ENCODE peak calls at places on chromosomes 6 and 20, in six cellular contexts. W is lower leg skin; I is AG08395; X is fibroblast of the conjunctiva; Y is COR-L47; U is activated CD8-positive, alpha-beta memory T cell treated with anti-CD3 and anti-CD28 coated beads for 4 hours. P is an unnamed sample.

GRCh38 chr20:50690979-50691584 is at the start of gene RIPOR3:
- DNase-seq in Y (no peak), U (no peak), I (peak), X (no peak), W (peak), P (no peak)

GRCh38 chr6:156774872-156775405 is 2.2 kb upstream of the ARID1B start:
- DNase-seq in Y (no peak), X (no peak), W (no peak), I (no peak), U (no peak), P (no peak)

GRCh38 chr20:17448071-17448470 is 83.1 kb downstream of the BFSP1 start:
- DNase-seq in Y (no peak), X (no peak), U (no peak), W (no peak), I (no peak), P (no peak)

GRCh38 chr6:34457747-34458462 is 8.0 kb upstream of the PACSIN1 start:
- DNase-seq in I (no peak), W (no peak), X (no peak), Y (no peak), U (no peak), P (no peak)

GRCh38 chr6:26025047-26025893 is 62.0 kb upstream of the HFE start:
- DNase-seq in U (no peak), X (no peak), Y (no peak), I (peak), W (no peak), P (no peak)

GRCh38 chr6:130840050-130840449 is 12.8 kb downstream of the SMLR1 start:
- DNase-seq in I (no peak), W (no peak), Y (no peak), X (no peak), U (no peak), P (no peak)

GRCh38 chr6:33061987-33062386 is 11.5 kb downstream of the HLA-DPA1 start:
- DNase-seq in X (no peak), U (no peak), W (no peak), Y (no peak), I (no peak), P (no peak)

GRCh38 chr6:159728552-159728951 is 1.2 kb downstream of the WTAP start:
- DNase-seq in U (no peak), W (no peak), Y (no peak), X (no peak), I (no peak), P (no peak)

GRCh38 chr6:18425218-18425617 is 38.1 kb downstream of the RNF144B start:
- DNase-seq in I (no peak), U (no peak), Y (no peak), W (no peak), X (no peak), P (no peak)

GRCh38 chr6:87794922-87795885 is 93.2 kb upstream of the AKIRIN2 start:
- DNase-seq in X (no peak), U (no peak), I (no peak), W (no peak), Y (no peak), P (no peak)

GRCh38 chr20:51749674-51750036 is 18.5 kb downstream of the ATP9A start:
- DNase-seq in W (no peak), U (no peak), I (no peak), Y (no peak), X (no peak), P (no peak)

GRCh38 chr20:949717-950116 is 33.6 kb upstream of the ANGPT4 start:
- DNase-seq in Y (no peak), W (peak), U (no peak), X (no peak), I (no peak), P (no peak)

P was measured in AG09309.